ENCODE peak calls at places on chromosome 20, in seven cellular contexts. D is ovary, Z is mesothelial cell of epicardium, N is nephron progenitor cell, M is lung, L is gastrocnemius medialis, E is AG04450. H is an unnamed sample.

GRCh38 chr20:19456600-19457390 is 244.4 kb downstream of the SLC24A3 start:
- DNase-seq in D (no peak), Z (no peak), N (no peak), M (no peak), L (no peak), E (no peak), H (no peak)

GRCh38 chr20:22574545-22575086 is 9.8 kb downstream of the FOXA2 start:
- DNase-seq in D (no peak), Z (no peak), N (no peak), M (no peak), L (no peak), E (no peak), H (no peak)

GRCh38 chr20:33570743-33571142 is 80.8 kb downstream of the CBFA2T2 start:
- DNase-seq in D (no peak), Z (no peak), N (no peak), M (no peak), L (no peak), E (no peak), H (no peak)

GRCh38 chr20:51385941-51386530 is 156.5 kb downstream of the NFATC2 start:
- DNase-seq in D (no peak), Z (no peak), N (no peak), M (no peak), L (no peak), E (no peak), H (no peak)

GRCh38 chr20:14067631-14068030 is 72.3 kb downstream of the MACROD2 start:
- DNase-seq in D (no peak), Z (no peak), N (no peak), M (no peak), L (no peak), E (no peak), H (no peak)

GRCh38 chr20:2305946-2306345 is 10.1 kb downstream of the TGM3 start:
- DNase-seq in D (no peak), Z (no peak), N (no peak), M (no peak), L (no peak), E (no peak), H (no peak)

GRCh38 chr20:6164421-6165341 is 41.9 kb upstream of the FERMT1 start:
- DNase-seq in D (no peak), Z (no peak), N (no peak), M (no peak), L (peak), E (no peak), H (no peak)

GRCh38 chr20:36309643-36310042 is 3.5 kb downstream of the DLGAP4 start:
- DNase-seq in D (no peak), Z (no peak), N (no peak), M (no peak), L (no peak), E (no peak), H (no peak)

GRCh38 chr20:61356171-61356570 is 104.1 kb downstream of the CDH4 start:
- DNase-seq in D (no peak), Z (no peak), N (no peak), M (no peak), L (no peak), E (no peak), H (no peak)

GRCh38 chr20:40090236-40090635 is 598.8 kb downstream of the MAFB start:
- DNase-seq in D (no peak), Z (no peak), N (no peak), M (no peak), L (no peak), E (no peak), H (no peak)

GRCh38 chr20:49987015-49987867 is 4.5 kb downstream of the SNAI1 start:
- DNase-seq in D (no peak), Z (no peak), N (no peak), M (no peak), L (no peak), E (no peak), H (no peak)

GRCh38 chr20:35311409-35311808 is 19.2 kb upstream of the FAM83C start:
- DNase-seq in D (no peak), Z (no peak), N (no peak), M (no peak), L (no peak), E (no peak), H (no peak)

GRCh38 chr20:18395544-18395943 is 71.3 kb downstream of the DZANK1 start:
- DNase-seq in D (no peak), Z (no peak), N (no peak), M (no peak), L (no peak), E (no peak), H (no peak)

GRCh38 chr20:57498425-57499400 is 26.2 kb downstream of the CTCFL start:
- DNase-seq in D (no peak), Z (no peak), N (peak), M (no peak), L (no peak), E (no peak), H (no peak)

GRCh38 chr20:2767768-2768631 is 32.4 kb downstream of the CPXM1 start:
- DNase-seq in D (no peak), Z (no peak), N (no peak), M (peak), L (no peak), E (no peak), H (no peak)

GRCh38 chr20:13930246-13930645 is 60.2 kb downstream of the SEL1L2 start:
- DNase-seq in D (no peak), Z (no peak), N (no peak), M (no peak), L (no peak), E (no peak), H (no peak)

GRCh38 chr20:49690899-49691620 is 22.6 kb downstream of the B4GALT5 start:
- DNase-seq in D (no peak), Z (no peak), N (no peak), M (no peak), L (no peak), E (no peak), H (no peak)

GRCh38 chr20:36575066-36575743 is 1.8 kb downstream of the TGIF2 start:
- DNase-seq in D (peak), Z (peak), N (peak), M (peak), L (no peak), E (no peak), H (no peak)

DNA sequence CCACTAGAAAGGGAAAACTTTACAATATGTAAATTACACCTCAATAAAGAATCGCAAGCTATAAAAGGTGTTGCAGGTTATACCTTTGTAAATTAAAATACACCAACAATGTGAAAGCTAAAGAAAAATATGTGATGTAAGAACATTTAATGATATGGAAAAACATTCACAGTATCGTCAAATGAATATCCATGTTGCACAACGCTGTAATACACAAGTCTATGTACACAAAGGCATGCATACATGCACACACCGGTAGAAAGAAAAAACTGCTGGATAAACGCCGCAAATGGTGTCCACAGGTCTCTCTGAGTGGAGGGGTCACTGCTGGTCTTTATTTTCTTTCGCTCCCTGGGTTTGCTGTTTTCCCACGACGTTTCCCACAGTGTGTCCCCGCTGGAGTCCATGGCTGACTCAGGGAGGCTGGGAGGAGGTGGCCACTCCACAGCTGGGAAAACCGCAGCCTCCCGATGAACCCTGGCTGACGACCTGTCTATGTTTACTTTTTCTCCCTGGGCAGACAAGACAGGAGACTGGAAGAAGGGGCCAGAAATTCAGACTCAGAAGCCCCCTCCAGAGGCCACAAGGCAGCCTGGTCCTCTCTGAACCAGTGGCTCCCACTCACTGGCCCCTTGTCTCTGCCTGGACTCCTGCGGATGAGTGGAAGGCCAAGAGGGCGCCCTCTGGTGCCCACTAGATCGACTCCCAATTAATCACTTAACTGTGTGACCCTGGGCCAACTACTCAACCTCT is 13.0 kb upstream of the BPI start:
- DNase-seq in D (no peak), Z (no peak), N (peak), M (no peak), L (no peak), E (peak), H (no peak)
- TF ChIP-seq CTCF in D (no peak), Z (no peak), N (peak), M (no peak), L (no peak), E (peak), H (peak)

GRCh38 chr20:54477134-54477533 is 1.7 kb downstream of the DOK5 start:
- DNase-seq in D (no peak), Z (no peak), N (no peak), M (no peak), L (no peak), E (no peak), H (no peak)

GRCh38 chr20:54476336-54476928 is 1.0 kb downstream of the DOK5 start:
- DNase-seq in D (no peak), Z (no peak), N (peak), M (no peak), L (no peak), E (no peak), H (no peak)

GRCh38 chr20:54477556-54477955 is 2.2 kb downstream of the DOK5 start:
- DNase-seq in D (no peak), Z (no peak), N (no peak), M (no peak), L (no peak), E (no peak), H (no peak)

GRCh38 chr20:54481442-54481841 is 6.0 kb downstream of the DOK5 start:
- DNase-seq in D (no peak), Z (no peak), N (no peak), M (no peak), L (no peak), E (no peak), H (no peak)

DNA sequence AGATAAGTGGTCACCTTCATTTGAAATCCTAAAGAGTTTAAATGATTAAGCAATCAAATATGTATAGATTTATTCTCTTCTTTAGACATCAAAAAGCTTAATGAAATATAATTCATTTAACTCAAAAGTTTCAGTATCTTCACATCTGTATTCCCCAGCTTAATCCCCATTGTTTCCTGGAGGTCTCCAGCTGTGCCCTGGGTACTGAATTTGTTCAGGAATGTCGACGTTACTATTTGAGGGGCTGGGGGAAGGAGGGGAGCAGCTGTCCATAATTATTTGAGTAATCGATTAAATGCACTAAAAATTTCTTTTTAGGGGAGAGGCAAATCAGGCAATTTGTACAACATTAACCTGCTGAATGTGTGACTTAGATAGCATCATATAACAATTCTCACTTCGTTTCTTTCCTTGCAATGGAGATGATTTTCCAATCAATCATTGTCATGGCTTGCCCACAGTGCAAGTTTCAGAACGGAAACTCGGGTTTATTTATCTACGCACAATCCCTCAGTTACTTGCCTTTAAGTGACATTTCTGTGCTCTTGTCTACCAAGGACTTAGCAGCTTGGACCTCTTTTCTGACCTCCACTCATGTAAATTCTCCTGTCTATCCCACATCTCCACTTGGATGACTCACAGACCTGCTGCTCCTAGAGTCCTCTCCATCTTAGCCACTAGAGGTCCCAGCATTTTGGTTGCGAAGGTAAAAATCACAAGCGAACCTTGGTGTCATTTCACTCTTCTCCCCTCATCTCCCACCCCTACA is 3.9 kb downstream of the DOK5 start:
- DNase-seq in D (no peak), Z (no peak), N (no peak), M (no peak), L (no peak), E (no peak), H (no peak)
- TF ChIP-seq CTCF in D (no peak), Z (no peak), N (peak), M (no peak), L (no peak), E (no peak), H (peak)

GRCh38 chr20:55888655-55889054 is 116.7 kb downstream of the CBLN4 start:
- DNase-seq in D (no peak), Z (no peak), N (no peak), M (no peak), L (no peak), E (no peak), H (no peak)

GRCh38 chr20:55893031-55893430 is 112.3 kb downstream of the CBLN4 start:
- DNase-seq in D (no peak), Z (no peak), N (no peak), M (no peak), L (no peak), E (no peak), H (no peak)
- TF ChIP-seq CTCF in D (no peak), Z (no peak), N (no peak), M (no peak), L (no peak), E (no peak), H (no peak)

GRCh38 chr20:44716309-44717106 is 1.3 kb downstream of the CCN5 start:
- DNase-seq in D (peak), Z (no peak), N (no peak), M (no peak), L (no peak), E (no peak), H (no peak)

GRCh38 chr20:44720617-44720993 is 5.4 kb downstream of the CCN5 start:
- DNase-seq in D (no peak), Z (no peak), N (no peak), M (no peak), L (no peak), E (no peak), H (no peak)

GRCh38 chr20:44715495-44716308 is 533 bp downstream of the CCN5 start:
- DNase-seq in D (peak), Z (no peak), N (no peak), M (no peak), L (no peak), E (no peak), H (no peak)

GRCh38 chr20:44719841-44720240 is 4.7 kb downstream of the CCN5 start:
- DNase-seq in D (peak), Z (no peak), N (no peak), M (no peak), L (no peak), E (no peak), H (no peak)

DNA sequence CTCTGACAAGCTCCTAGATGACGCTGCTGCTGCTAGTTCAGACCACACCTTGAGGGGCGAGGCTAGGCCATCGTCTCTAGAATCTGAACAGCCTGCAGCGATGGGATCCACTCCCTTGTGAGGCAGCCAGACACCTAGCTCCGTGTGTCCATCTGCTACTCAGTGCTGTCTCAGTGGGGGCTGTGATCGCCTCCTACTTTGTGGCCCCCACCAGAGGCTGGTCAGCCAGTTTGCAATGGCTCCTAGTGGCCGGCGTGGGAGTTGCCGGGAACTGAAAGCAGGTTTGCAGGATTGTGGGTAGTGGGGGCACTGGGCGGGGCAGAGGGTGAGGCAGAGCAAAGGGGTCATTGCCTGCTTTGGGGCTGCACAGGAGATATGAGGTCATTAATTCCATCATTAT is 2.8 kb downstream of the CCN5 start:
- DNase-seq in D (peak), Z (no peak), N (peak), M (no peak), L (no peak), E (no peak), H (no peak)
- TF ChIP-seq CTCF in D (no peak), Z (peak), N (no peak), M (no peak), L (no peak), E (peak), H (peak)

DNA sequence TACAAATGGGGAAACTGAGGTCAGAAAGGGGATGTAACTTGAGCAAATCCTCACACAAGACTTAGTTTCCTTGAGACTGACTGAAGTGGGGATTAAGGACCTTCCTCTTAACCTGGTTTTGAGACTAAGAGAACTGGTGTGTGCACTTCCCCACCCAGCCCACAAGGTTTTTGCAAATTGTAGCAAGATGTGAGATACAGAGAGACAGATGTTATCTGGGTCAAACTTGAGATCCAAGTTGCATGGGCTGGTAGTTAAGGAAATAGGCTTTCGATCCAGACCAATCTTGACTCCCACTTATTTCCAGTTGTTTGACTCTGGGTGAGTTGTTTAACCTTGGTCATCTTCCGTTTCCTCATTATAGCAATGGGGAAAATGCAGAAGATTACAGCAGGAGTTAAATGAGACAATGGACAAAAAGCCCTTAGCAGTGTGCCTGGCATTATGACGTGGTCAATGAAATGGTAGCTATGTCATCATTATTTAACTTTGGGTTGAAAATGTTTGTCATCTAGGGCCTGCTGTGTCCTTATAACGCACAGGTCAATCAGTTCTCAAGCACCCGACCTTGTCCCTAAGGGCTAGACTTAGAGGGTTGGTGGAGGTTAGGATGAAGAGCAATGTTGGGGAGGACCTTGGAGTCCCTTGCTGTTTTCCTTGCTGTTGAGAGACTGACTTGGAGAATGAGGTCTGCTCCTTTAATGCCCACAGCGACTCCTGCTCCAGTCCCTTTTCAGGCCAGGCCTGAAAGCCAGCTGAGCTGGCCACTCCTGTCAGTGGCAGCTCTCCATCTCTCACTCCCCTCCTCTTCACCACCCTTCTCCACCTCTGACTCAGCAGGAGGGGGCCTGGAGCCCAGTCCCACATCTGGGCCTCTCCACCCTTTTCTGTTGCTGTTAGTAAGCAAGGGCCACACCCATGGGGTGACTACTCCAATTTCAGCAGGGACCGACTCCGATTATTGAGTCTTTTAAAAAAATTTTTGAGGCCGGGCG is 1.9 kb downstream of the SNX21 start:
- DNase-seq in D (no peak), Z (no peak), N (no peak), M (no peak), L (peak), E (no peak), H (no peak)
- TF ChIP-seq CTCF in D (no peak), Z (no peak), N (no peak), M (no peak), L (no peak), E (no peak), H (no peak)

GRCh38 chr20:20938131-20938530 is 168.0 kb downstream of the LINC00237 start:
- DNase-seq in D (no peak), Z (no peak), N (no peak), M (no peak), L (no peak), E (no peak), H (no peak)

GRCh38 chr20:20939006-20939405 is 167.2 kb downstream of the LINC00237 start:
- DNase-seq in D (no peak), Z (no peak), N (no peak), M (no peak), L (no peak), E (no peak), H (no peak)

GRCh38 chr20:20941468-20941889 is 164.7 kb downstream of the LINC00237 start:
- DNase-seq in D (no peak), Z (no peak), N (no peak), M (no peak), L (no peak), E (no peak), H (no peak)

GRCh38 chr20:20933559-20933958 is 172.6 kb downstream of the LINC00237 start:
- DNase-seq in D (no peak), Z (no peak), N (no peak), M (no peak), L (no peak), E (no peak), H (no peak)

DNA sequence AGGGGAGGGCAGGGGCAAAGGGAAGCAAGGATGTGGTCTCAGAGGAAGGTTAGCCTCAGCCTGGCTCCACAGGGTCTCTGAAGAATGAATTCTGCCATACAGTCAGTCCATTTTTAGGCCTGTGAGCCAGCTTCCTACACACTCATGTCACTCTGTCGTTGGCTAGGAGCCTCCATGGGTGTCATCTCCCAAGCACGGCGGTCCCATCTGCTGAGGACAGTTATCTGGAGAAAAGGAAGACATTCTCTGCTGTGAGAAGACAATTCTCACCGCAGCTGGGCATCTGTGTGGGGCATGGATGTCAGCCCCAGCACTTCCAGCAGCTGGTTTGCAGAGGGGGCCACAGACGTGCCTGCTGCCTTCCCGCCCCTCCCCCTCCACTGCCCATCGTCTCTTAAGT is 167.6 kb downstream of the LINC00237 start:
- DNase-seq in D (no peak), Z (no peak), N (no peak), M (no peak), L (no peak), E (no peak), H (no peak)
- TF ChIP-seq CTCF in D (no peak), Z (no peak), N (no peak), M (no peak), L (no peak), E (no peak), H (no peak)